ENCODE peak calls at places on chromosomes 3 and 15, in nine cellular contexts. T, O, W, L, F, X, G, D and B are unnamed samples. For H3K4me1 and H3K36me3, the result is how much of the 10 kb centered on the place peaks cover.

GRCh38 chr3:116741462-116741861 is 31.9 kb downstream of the TUSC7 start:
- DNase-seq in X (no peak), W (no peak), D (no peak), F (no peak), T (no peak), O (no peak), L (no peak), G (no peak), B (no peak)

GRCh38 chr3:72452745-72453144 is 395.5 kb downstream of the SHQ1 start:
- DNase-seq in F (no peak), X (no peak), W (no peak), D (no peak), L (no peak), G (no peak), O (no peak), T (no peak), B (no peak)

GRCh38 chr15:52559583-52559982 is 9.2 kb downstream of the ARPP19 start:
- DNase-seq in D (no peak), G (no peak), T (no peak), W (no peak), O (no peak), L (no peak), F (peak), X (no peak), B (no peak)

GRCh38 chr3:190165253-190165652 is 44.6 kb upstream of the P3H2 start:
- DNase-seq in W (no peak), O (no peak), T (no peak), F (no peak), D (no peak), L (no peak), G (no peak), X (no peak), B (no peak)

GRCh38 chr3:186960327-186960726 is 30.0 kb downstream of the ST6GAL1 start:
- DNase-seq in W (no peak), L (no peak), X (no peak), O (no peak), F (no peak), T (no peak), G (no peak), D (no peak), B (no peak)

GRCh38 chr15:41730543-41730942 is 43.7 kb upstream of the MAPKBP1 start:
- DNase-seq in X (no peak), G (no peak), D (no peak), W (no peak), T (no peak), F (no peak), L (no peak), O (no peak), B (no peak)

GRCh38 chr3:83738202-83738601 is 1220.6 kb upstream of the CADM2 start:
- DNase-seq in F (no peak), O (no peak), X (no peak), G (no peak), T (no peak), D (peak), W (no peak), L (no peak), B (no peak)

GRCh38 chr3:94049267-94049666 is 13.4 kb downstream of the DHFR2 start:
- DNase-seq in W (no peak), G (no peak), D (no peak), F (no peak), T (no peak), L (no peak), X (no peak), O (no peak), B (no peak)

GRCh38 chr15:65400760-65401606 is 21.8 kb downstream of the IGDCC4 start:
- DNase-seq in W (no peak), G (no peak), F (peak), X (peak), L (peak), D (peak), O (no peak), T (peak), B (peak)

GRCh38 chr3:71054312-71054711 is 529.2 kb downstream of the FOXP1 start:
- DNase-seq in L (no peak), D (no peak), O (no peak), F (no peak), T (no peak), X (no peak), W (no peak), G (no peak), B (no peak)

GRCh38 chr3:119295816-119296484 is 1.8 kb downstream of the ARHGAP31 start:
- DNase-seq in O (no peak), T (no peak), L (no peak), X (no peak), D (no peak), G (no peak), F (peak), W (no peak), B (no peak)

GRCh38 chr3:185342458-185343169 is 20.3 kb upstream of the MAP3K13 start:
- DNase-seq in D (peak), X (no peak), W (no peak), O (no peak), T (no peak), F (no peak), L (no peak), G (no peak), B (peak)

GRCh38 chr15:80070840-80071239 is 11.4 kb downstream of the ZFAND6 start:
- DNase-seq in F (peak), X (no peak), D (peak), O (no peak), T (no peak), W (no peak), L (no peak), G (no peak), B (no peak)

GRCh38 chr3:81443457-81443782 is 318.0 kb downstream of the GBE1 start:
- DNase-seq in X (no peak), L (no peak), W (no peak), T (no peak), F (no peak), D (no peak), G (no peak), O (no peak), B (no peak)

GRCh38 chr3:177705976-177706866 is 508.9 kb upstream of the TBL1XR1 start:
- DNase-seq in T (no peak), O (no peak), G (no peak), X (no peak), D (no peak), W (no peak), F (peak), L (no peak), B (no peak)

GRCh38 chr15:101043911-101044624 is 124.9 kb downstream of the LRRK1 start:
- DNase-seq in W (no peak), G (peak), X (peak), T (peak), L (no peak), F (no peak), D (no peak), O (no peak), B (no peak)

GRCh38 chr3:18046531-18046930 is 304.1 kb upstream of the TBC1D5 start:
- DNase-seq in F (no peak), G (no peak), L (no peak), X (no peak), W (no peak), O (no peak), D (no peak), T (no peak), B (no peak)

GRCh38 chr3:189685854-189686253 is 54.7 kb downstream of the TP63 start:
- DNase-seq in D (peak), W (no peak), G (no peak), T (no peak), X (no peak), L (no peak), O (no peak), F (peak), B (no peak)

DNA sequence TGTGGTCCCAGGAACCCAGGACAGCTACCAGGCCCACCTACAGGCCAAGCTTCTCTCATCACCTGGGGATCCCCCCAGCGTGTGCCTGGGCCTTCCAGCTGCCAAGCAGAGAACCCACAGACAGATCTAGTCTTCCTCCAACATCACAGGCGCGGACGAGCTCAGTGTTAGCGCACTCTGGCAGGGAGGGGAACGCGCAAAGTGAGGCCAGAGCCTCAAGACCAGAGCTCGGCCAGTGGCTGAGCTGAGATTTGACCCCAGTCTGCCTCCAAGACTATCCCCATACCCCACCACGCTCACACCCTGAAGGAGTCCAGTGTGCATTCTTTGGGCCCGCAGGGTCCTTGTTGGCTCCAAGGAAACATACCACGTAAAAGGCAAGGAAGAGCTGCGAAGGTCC is 5.1 kb downstream of the MFGE8 start:
- DNase-seq in G (no peak), W (no peak), L (no peak), T (no peak), X (no peak), O (no peak), D (no peak), F (no peak), B (no peak)
- H3K4me1 ChIP-seq in G (half or more), W (under half), L (under half), T (under half), X (under half), O (half or more), D (under half), F (under half), B (under half)

GRCh38 chr3:48982686-48983085 is 7.4 kb upstream of the P4HTM start:
- DNase-seq in G (no peak), O (no peak), L (no peak), F (no peak), T (no peak), X (no peak), W (no peak), D (no peak), B (no peak)

GRCh38 chr3:48982016-48982415 is 8.0 kb upstream of the P4HTM start:
- DNase-seq in T (no peak), G (no peak), X (no peak), W (no peak), L (no peak), O (no peak), F (no peak), D (no peak), B (no peak)

GRCh38 chr3:48983096-48983495 is 6.9 kb upstream of the P4HTM start:
- DNase-seq in D (no peak), L (no peak), T (no peak), O (no peak), W (no peak), G (no peak), X (no peak), F (no peak), B (no peak)

GRCh38 chr3:48980295-48980694 is 9.7 kb upstream of the P4HTM start:
- DNase-seq in G (no peak), O (no peak), T (no peak), L (no peak), D (no peak), W (no peak), F (no peak), X (no peak), B (no peak)

DNA sequence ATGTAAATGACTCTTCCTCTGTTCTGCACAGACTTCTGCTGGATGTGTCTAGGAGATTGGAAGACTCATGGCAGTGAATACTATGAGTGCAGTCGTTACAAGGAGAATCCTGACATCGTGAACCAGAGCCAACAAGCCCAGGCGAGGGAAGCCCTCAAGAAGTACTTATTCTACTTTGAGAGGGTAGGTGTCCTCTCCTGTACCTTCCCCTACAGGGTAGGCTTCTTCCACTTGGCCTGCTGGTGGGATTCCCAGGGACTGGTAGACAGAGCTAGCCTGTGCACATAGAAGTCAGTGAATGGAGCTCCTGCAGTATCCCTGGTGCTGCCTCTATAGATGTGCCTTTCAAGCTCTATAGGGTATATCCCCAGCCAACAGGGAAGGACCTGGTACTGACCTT is 10.6 kb upstream of the P4HTM start:
- DNase-seq in O (no peak), F (no peak), D (no peak), T (no peak), X (no peak), L (no peak), W (no peak), G (no peak), B (no peak)
- H3K36me3 ChIP-seq in O (under half), F (under half), D (under half), T (under half), X (under half), L (under half), W (half or more), G (half or more), B (under half)

GRCh38 chr3:23484386-23484785 is 281.3 kb downstream of the UBE2E2 start:
- DNase-seq in F (no peak), D (no peak), L (no peak), W (no peak), T (no peak), O (no peak), G (no peak), X (no peak), B (no peak)
- H3K4me1 ChIP-seq in F (under half), D (under half), L (under half), W (under half), T (under half), O (under half), G (under half), X (under half), B (under half)

DNA sequence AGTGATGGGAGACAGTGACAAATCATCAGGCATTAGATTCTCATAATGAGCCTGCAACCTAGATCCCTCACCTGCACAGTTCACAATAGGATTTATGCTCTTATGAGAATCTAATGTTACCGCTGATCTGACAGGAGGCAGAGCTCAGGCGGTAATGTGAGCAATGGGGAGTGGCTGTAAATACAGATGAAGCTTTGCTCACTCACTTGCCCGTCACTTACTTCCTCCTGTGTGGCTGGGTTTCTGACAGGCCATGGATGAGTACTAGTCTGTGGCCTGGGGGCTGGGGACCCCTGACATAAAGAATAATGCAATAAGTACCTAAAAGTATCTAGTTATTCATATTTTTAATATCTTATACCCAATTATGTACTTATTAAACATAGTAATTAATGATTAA is 15.6 kb downstream of the IQCB1 start:
- DNase-seq in W (no peak), T (no peak), L (no peak), O (no peak), G (no peak), X (no peak), D (no peak), F (no peak), B (no peak)
- H3K36me3 ChIP-seq in W (under half), T (under half), L (under half), O (under half), G (half or more), X (under half), D (under half), F (under half), B (under half)

GRCh38 chr3:41222012-41222411 is 22.7 kb downstream of the CTNNB1 start:
- DNase-seq in G (no peak), X (no peak), T (peak), D (no peak), O (no peak), W (no peak), L (no peak), F (no peak), B (peak)
- H3K4me1 ChIP-seq in G (half or more), X (under half), T (under half), D (under half), O (half or more), W (half or more), L (under half), F (under half), B (under half)

DNA sequence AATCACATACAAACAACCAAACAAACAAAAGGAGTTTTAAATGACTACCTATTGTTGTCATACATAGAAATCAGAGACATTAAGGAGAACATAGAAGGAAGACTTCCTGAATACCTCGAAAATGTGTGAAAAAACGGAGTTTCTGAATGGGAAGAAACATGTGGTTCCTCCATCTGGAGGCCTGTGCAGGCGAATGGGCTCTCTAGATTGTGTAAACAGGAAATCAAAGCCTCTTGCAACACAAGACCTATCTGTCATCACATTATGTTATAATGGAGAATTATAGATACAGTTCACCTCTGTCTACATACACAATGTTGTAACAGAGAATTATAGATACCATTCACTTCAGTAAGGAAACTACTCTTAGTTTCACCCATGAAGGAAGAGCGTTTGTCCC is 44.1 kb downstream of the RUBCN start:
- DNase-seq in L (no peak), D (no peak), X (no peak), O (no peak), W (no peak), G (no peak), T (no peak), F (peak), B (no peak)
- H3K36me3 ChIP-seq in L (under half), D (under half), X (under half), O (under half), W (under half), G (half or more), T (under half), F (under half), B (under half)

GRCh38 chr15:67834593-67835348 is 5.1 kb downstream of the RNU6-1 start:
- DNase-seq in L (no peak), G (peak), X (peak), F (no peak), O (no peak), W (no peak), D (no peak), T (no peak), B (no peak)

GRCh38 chr15:67836477-67836876 is 3.4 kb downstream of the RNU6-1 start:
- DNase-seq in X (peak), W (no peak), G (peak), F (peak), T (peak), D (peak), L (peak), O (no peak), B (peak)

GRCh38 chr15:67835349-67836133 is 4.3 kb downstream of the RNU6-1 start:
- DNase-seq in T (no peak), L (no peak), D (no peak), F (no peak), W (no peak), G (peak), O (no peak), X (no peak), B (no peak)

GRCh38 chr15:67836955-67837354 is 2.9 kb downstream of the RNU6-1 start:
- DNase-seq in X (no peak), L (no peak), F (no peak), T (no peak), W (no peak), G (peak), D (no peak), O (no peak), B (no peak)

GRCh38 chr15:67836134-67836455 is 3.8 kb downstream of the RNU6-1 start:
- DNase-seq in G (no peak), F (no peak), X (no peak), O (no peak), T (no peak), W (no peak), D (no peak), L (no peak), B (no peak)
- H3K4me1 ChIP-seq in G (half or more), F (under half), X (under half), O (under half), T (under half), W (under half), D (under half), L (under half), B (under half)